ENCODE peak calls at places on chromosomes 2 and 18, in ten cellular contexts. One of them, this sample, is unnamed. For H3K9me3 and H3K4me1, the result is how much of the 10 kb centered on the place peaks cover.

GRCh38 chr2:149924549-149925213 is 337.1 kb upstream of the MMADHC start:
- DNase-seq in kidney: no peak
- DNase-seq in upper lobe of left lung: no peak
- DNase-seq in cardiac muscle cell: no peak
- DNase-seq in PC-9: no peak
- DNase-seq in right atrium auricular region: no peak
- DNase-seq in pancreas: no peak
- DNase-seq in fibroblast of lung: peak
- DNase-seq in heart right ventricle: no peak
- DNase-seq in A549: no peak
- DNase-seq in this sample: no peak

GRCh38 chr2:204933735-204934361 is 388.6 kb downstream of the PARD3B start:
- DNase-seq in kidney: no peak
- DNase-seq in upper lobe of left lung: no peak
- DNase-seq in cardiac muscle cell: no peak
- DNase-seq in PC-9: no peak
- DNase-seq in right atrium auricular region: no peak
- DNase-seq in pancreas: no peak
- DNase-seq in fibroblast of lung: no peak
- DNase-seq in heart right ventricle: no peak
- DNase-seq in A549: no peak
- DNase-seq in this sample: no peak

GRCh38 chr2:233384811-233385488 is 30.7 kb downstream of the DGKD start:
- DNase-seq in kidney: no peak
- DNase-seq in upper lobe of left lung: peak
- DNase-seq in cardiac muscle cell: no peak
- DNase-seq in PC-9: peak
- DNase-seq in right atrium auricular region: no peak
- DNase-seq in pancreas: no peak
- DNase-seq in fibroblast of lung: no peak
- DNase-seq in heart right ventricle: no peak
- DNase-seq in A549: no peak
- DNase-seq in this sample: no peak

GRCh38 chr2:201546576-201546975 is 95.0 kb downstream of the STRADB start:
- DNase-seq in kidney: no peak
- DNase-seq in upper lobe of left lung: no peak
- DNase-seq in cardiac muscle cell: peak
- DNase-seq in PC-9: no peak
- DNase-seq in right atrium auricular region: no peak
- DNase-seq in pancreas: no peak
- DNase-seq in fibroblast of lung: no peak
- DNase-seq in heart right ventricle: no peak
- DNase-seq in A549: no peak
- DNase-seq in this sample: no peak

GRCh38 chr18:8503287-8503686 is 106.0 kb upstream of the RAB12 start:
- DNase-seq in kidney: no peak
- DNase-seq in upper lobe of left lung: no peak
- DNase-seq in cardiac muscle cell: no peak
- DNase-seq in PC-9: no peak
- DNase-seq in right atrium auricular region: no peak
- DNase-seq in pancreas: no peak
- DNase-seq in fibroblast of lung: no peak
- DNase-seq in heart right ventricle: no peak
- DNase-seq in A549: no peak
- DNase-seq in this sample: no peak

GRCh38 chr2:201950606-201951005 is 83.0 kb upstream of the FZD7 start:
- DNase-seq in kidney: no peak
- DNase-seq in upper lobe of left lung: no peak
- DNase-seq in cardiac muscle cell: peak
- DNase-seq in PC-9: peak
- DNase-seq in right atrium auricular region: no peak
- DNase-seq in pancreas: no peak
- DNase-seq in fibroblast of lung: no peak
- DNase-seq in heart right ventricle: no peak
- DNase-seq in A549: no peak
- DNase-seq in this sample: no peak

GRCh38 chr2:199085201-199085750 is 372.5 kb downstream of the SATB2 start:
- DNase-seq in kidney: no peak
- DNase-seq in upper lobe of left lung: no peak
- DNase-seq in cardiac muscle cell: no peak
- DNase-seq in PC-9: no peak
- DNase-seq in right atrium auricular region: no peak
- DNase-seq in pancreas: no peak
- DNase-seq in fibroblast of lung: peak
- DNase-seq in heart right ventricle: no peak
- DNase-seq in A549: no peak
- DNase-seq in this sample: no peak

GRCh38 chr2:233113114-233113452 is 52.9 kb downstream of the INPP5D start:
- DNase-seq in kidney: no peak
- DNase-seq in upper lobe of left lung: no peak
- DNase-seq in cardiac muscle cell: no peak
- DNase-seq in PC-9: no peak
- DNase-seq in right atrium auricular region: no peak
- DNase-seq in pancreas: no peak
- DNase-seq in fibroblast of lung: no peak
- DNase-seq in heart right ventricle: no peak
- DNase-seq in A549: no peak
- DNase-seq in this sample: no peak

GRCh38 chr2:6556755-6557154 is 309.0 kb downstream of the CMPK2 start:
- DNase-seq in kidney: no peak
- DNase-seq in upper lobe of left lung: no peak
- DNase-seq in cardiac muscle cell: no peak
- DNase-seq in PC-9: peak
- DNase-seq in right atrium auricular region: no peak
- DNase-seq in pancreas: no peak
- DNase-seq in fibroblast of lung: peak
- DNase-seq in heart right ventricle: no peak
- DNase-seq in A549: no peak
- DNase-seq in this sample: no peak

DNA sequence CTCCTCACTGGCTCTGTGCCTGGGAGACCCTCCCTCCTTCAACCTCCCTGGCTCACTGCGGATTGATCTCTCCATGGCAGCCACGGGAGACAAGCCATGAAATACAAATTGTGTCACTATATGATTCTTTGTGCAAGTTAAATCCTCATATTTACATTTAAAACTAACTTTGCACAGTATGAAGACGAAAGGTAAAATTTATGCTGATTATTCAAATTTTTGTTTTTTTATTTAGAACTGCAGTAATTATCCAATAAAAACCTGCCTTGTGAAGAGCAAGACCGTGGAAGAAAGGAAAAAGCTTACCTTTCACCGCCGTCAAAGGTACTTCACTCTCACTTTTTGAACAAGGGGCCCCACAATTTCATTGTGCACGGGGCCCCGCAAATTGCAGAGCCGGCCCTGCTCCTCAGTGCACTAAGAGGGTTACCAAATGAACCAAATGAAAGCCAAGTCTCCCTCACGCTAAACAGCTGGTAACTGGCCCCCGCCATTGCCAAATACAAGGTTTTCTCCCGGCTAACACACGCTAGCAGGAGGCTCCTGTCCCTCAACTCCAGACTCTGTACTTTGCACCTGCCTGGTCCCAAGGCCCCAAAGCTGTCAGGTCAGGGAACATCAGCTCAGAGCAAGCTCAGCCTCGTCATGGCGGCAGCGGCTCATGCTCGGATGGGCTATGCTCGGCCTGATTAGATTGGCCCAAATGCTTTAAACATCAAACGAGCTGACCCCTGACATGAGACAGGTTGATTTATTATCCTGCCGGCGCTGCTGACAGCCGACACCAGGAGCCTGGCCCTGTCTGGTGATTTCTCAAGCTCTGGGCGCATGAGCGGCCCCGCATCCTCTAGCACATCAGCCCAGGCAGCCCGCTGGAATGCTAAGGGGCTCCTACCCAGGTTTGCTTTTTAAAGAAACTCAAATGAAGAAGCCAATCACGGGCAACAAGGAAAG is 436.6 kb downstream of the EIPR1 start:
- DNase-seq in kidney: peak
- DNase-seq in upper lobe of left lung: no peak
- DNase-seq in cardiac muscle cell: no peak
- DNase-seq in PC-9: no peak
- DNase-seq in right atrium auricular region: no peak
- DNase-seq in pancreas: no peak
- DNase-seq in fibroblast of lung: no peak
- DNase-seq in heart right ventricle: no peak
- DNase-seq in A549: no peak
- DNase-seq in this sample: peak
- H3K9me3 ChIP-seq in kidney: under half
- H3K9me3 ChIP-seq in upper lobe of left lung: under half
- H3K9me3 ChIP-seq in cardiac muscle cell: under half
- H3K9me3 ChIP-seq in PC-9: under half
- H3K9me3 ChIP-seq in right atrium auricular region: under half
- H3K9me3 ChIP-seq in pancreas: under half
- H3K9me3 ChIP-seq in fibroblast of lung: under half
- H3K9me3 ChIP-seq in heart right ventricle: under half
- H3K9me3 ChIP-seq in A549: under half
- H3K9me3 ChIP-seq in this sample: under half

GRCh38 chr18:11387880-11388279 is 221.5 kb upstream of the SLC35G4 start:
- DNase-seq in kidney: no peak
- DNase-seq in upper lobe of left lung: no peak
- DNase-seq in cardiac muscle cell: peak
- DNase-seq in PC-9: no peak
- DNase-seq in right atrium auricular region: no peak
- DNase-seq in pancreas: peak
- DNase-seq in fibroblast of lung: peak
- DNase-seq in heart right ventricle: peak
- DNase-seq in A549: peak
- DNase-seq in this sample: peak
- TF ChIP-seq CTCF in kidney: peak
- TF ChIP-seq CTCF in upper lobe of left lung: no peak
- TF ChIP-seq CTCF in cardiac muscle cell: peak
- TF ChIP-seq CTCF in PC-9: peak
- TF ChIP-seq CTCF in right atrium auricular region: peak
- TF ChIP-seq CTCF in pancreas: no peak
- TF ChIP-seq CTCF in fibroblast of lung: no peak
- TF ChIP-seq CTCF in heart right ventricle: peak
- TF ChIP-seq CTCF in A549: no peak
- TF ChIP-seq CTCF in this sample: peak

GRCh38 chr2:223465793-223466192 is 136.4 kb downstream of the SCG2 start:
- DNase-seq in kidney: peak
- DNase-seq in upper lobe of left lung: no peak
- DNase-seq in cardiac muscle cell: peak
- DNase-seq in PC-9: peak
- DNase-seq in right atrium auricular region: peak
- DNase-seq in pancreas: no peak
- DNase-seq in fibroblast of lung: peak
- DNase-seq in heart right ventricle: peak
- DNase-seq in A549: peak
- DNase-seq in this sample: no peak
- H3K4me1 ChIP-seq in kidney: under half
- H3K4me1 ChIP-seq in upper lobe of left lung: under half
- H3K4me1 ChIP-seq in cardiac muscle cell: under half
- H3K4me1 ChIP-seq in PC-9: under half
- H3K4me1 ChIP-seq in right atrium auricular region: under half
- H3K4me1 ChIP-seq in pancreas: under half
- H3K4me1 ChIP-seq in fibroblast of lung: under half
- H3K4me1 ChIP-seq in heart right ventricle: under half
- H3K4me1 ChIP-seq in A549: under half
- H3K4me1 ChIP-seq in this sample: under half

DNA sequence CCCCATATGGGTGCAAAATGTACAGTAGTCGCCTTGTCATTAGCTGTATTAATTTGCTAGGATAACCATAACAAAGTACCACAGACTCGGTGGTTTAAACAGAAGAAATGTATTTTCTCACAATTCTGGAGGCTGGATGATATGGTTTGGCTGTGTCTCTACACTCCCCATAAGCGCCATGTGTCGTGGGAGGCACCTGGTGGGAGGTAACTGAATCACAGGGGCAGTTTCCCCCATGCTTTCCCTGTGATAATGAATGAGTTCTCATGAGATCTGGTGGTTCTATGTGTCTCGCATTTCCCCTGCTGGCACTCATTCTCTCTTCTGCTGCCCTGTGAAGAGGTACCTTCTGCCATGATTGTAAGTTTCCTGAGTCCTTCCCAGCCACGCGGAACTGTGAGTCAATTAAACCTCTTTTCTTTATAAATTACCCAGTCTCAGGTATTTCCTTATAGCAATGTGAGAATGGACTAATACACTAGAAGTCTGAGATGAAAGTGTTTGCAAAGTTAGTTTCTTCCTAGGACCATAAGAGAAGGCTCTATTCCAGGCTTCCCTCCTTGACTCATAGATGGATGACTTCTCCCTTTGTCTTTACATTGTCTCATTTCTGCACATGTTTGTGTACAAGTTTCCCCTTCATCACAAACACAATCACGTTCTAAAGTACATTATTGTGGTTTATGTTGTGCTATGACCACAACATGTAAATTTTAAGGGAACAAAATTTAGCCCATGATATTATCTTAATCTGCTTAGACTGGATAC is 1442.6 kb downstream of the SUCLG1 start:
- DNase-seq in kidney: no peak
- DNase-seq in upper lobe of left lung: no peak
- DNase-seq in cardiac muscle cell: no peak
- DNase-seq in PC-9: no peak
- DNase-seq in right atrium auricular region: no peak
- DNase-seq in pancreas: no peak
- DNase-seq in fibroblast of lung: no peak
- DNase-seq in heart right ventricle: no peak
- DNase-seq in A549: no peak
- DNase-seq in this sample: no peak
- H3K9me3 ChIP-seq in kidney: under half
- H3K9me3 ChIP-seq in upper lobe of left lung: under half
- H3K9me3 ChIP-seq in cardiac muscle cell: under half
- H3K9me3 ChIP-seq in PC-9: under half
- H3K9me3 ChIP-seq in right atrium auricular region: under half
- H3K9me3 ChIP-seq in pancreas: under half
- H3K9me3 ChIP-seq in fibroblast of lung: under half
- H3K9me3 ChIP-seq in heart right ventricle: under half
- H3K9me3 ChIP-seq in A549: under half
- H3K9me3 ChIP-seq in this sample: under half

GRCh38 chr2:139946690-139947089 is 1166.5 kb upstream of the NXPH2 start:
- DNase-seq in kidney: no peak
- DNase-seq in upper lobe of left lung: no peak
- DNase-seq in cardiac muscle cell: no peak
- DNase-seq in PC-9: no peak
- DNase-seq in right atrium auricular region: no peak
- DNase-seq in pancreas: no peak
- DNase-seq in fibroblast of lung: no peak
- DNase-seq in heart right ventricle: no peak
- DNase-seq in A549: no peak
- DNase-seq in this sample: no peak
- TF ChIP-seq CTCF in kidney: no peak
- TF ChIP-seq CTCF in upper lobe of left lung: no peak
- TF ChIP-seq CTCF in cardiac muscle cell: no peak
- TF ChIP-seq CTCF in PC-9: peak
- TF ChIP-seq CTCF in right atrium auricular region: no peak
- TF ChIP-seq CTCF in pancreas: no peak
- TF ChIP-seq CTCF in fibroblast of lung: no peak
- TF ChIP-seq CTCF in heart right ventricle: no peak
- TF ChIP-seq CTCF in A549: no peak
- TF ChIP-seq CTCF in this sample: peak

DNA sequence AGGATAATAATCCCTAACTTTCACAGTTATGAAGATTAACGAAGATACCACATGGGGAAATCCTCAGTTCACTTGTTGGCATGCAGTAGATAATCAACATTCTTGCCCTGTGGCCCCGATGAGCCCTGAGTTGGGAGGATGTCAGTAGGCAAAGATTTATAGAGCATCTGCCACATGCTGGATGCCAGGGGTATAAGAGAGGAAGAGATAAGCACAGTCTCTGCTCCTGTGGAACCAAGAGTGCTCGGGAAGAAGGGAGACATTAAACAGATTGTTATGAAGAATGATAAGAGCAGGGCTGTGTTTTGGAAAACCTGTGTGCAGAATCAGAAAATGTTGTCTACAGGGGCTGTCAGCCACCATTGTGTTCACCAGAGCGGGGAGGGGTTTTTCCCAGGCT is 43.7 kb upstream of the KCNF1 start:
- DNase-seq in kidney: no peak
- DNase-seq in upper lobe of left lung: no peak
- DNase-seq in cardiac muscle cell: no peak
- DNase-seq in PC-9: peak
- DNase-seq in right atrium auricular region: no peak
- DNase-seq in pancreas: no peak
- DNase-seq in fibroblast of lung: no peak
- DNase-seq in heart right ventricle: no peak
- DNase-seq in A549: no peak
- DNase-seq in this sample: no peak
- H3K4me1 ChIP-seq in kidney: under half
- H3K4me1 ChIP-seq in upper lobe of left lung: under half
- H3K4me1 ChIP-seq in cardiac muscle cell: under half
- H3K4me1 ChIP-seq in PC-9: under half
- H3K4me1 ChIP-seq in right atrium auricular region: under half
- H3K4me1 ChIP-seq in pancreas: under half
- H3K4me1 ChIP-seq in fibroblast of lung: under half
- H3K4me1 ChIP-seq in heart right ventricle: under half
- H3K4me1 ChIP-seq in A549: under half
- H3K4me1 ChIP-seq in this sample: under half

This sample was measured in Caco-2.